ENCODE peak calls at places on chromosomes 6 and 20, in six cellular contexts. S is T-helper 17 cell; J is ELR; A is hepatocyte; B is T-helper 9 cell; D is activated CD4-positive, alpha-beta T cell treated with anti-CD3 and anti-CD28 coated beads, Interleukin-2, amount 50 U/mL, for 24 hours. K is an unnamed sample.

GRCh38 chr6:19454296-19454998 is 382.7 kb upstream of the ID4 start:
- DNase-seq in S (no peak), J (no peak), A (no peak), B (no peak), D (no peak), K (no peak)

GRCh38 chr20:34834459-34834893 is 9.0 kb upstream of the NCOA6 start:
- DNase-seq in S (no peak), J (peak), A (peak), B (no peak), D (no peak), K (no peak)

GRCh38 chr20:41183391-41183790 is 46.0 kb downstream of the PLCG1 start:
- DNase-seq in S (no peak), J (no peak), A (peak), B (no peak), D (no peak), K (peak)

GRCh38 chr6:156781882-156782631 is 4.9 kb downstream of the ARID1B start:
- DNase-seq in S (no peak), J (peak), A (no peak), B (no peak), D (no peak), K (no peak)

GRCh38 chr20:44457016-44457415 is 18.7 kb upstream of the TTPAL start:
- DNase-seq in S (no peak), J (no peak), A (peak), B (no peak), D (no peak), K (no peak)

GRCh38 chr6:73867411-73867810 is 171.4 kb downstream of the CD109 start:
- DNase-seq in S (no peak), J (no peak), A (no peak), B (no peak), D (no peak), K (no peak)

GRCh38 chr20:57727863-57728262 is 18.0 kb upstream of the PMEPA1 start:
- DNase-seq in S (no peak), J (no peak), A (no peak), B (no peak), D (no peak), K (no peak)

GRCh38 chr6:1949533-1949932 is 295.9 kb downstream of the GMDS start:
- DNase-seq in S (no peak), J (no peak), A (no peak), B (no peak), D (no peak), K (no peak)

GRCh38 chr20:43360016-43360415 is 97.7 kb upstream of the SRSF6 start:
- DNase-seq in S (no peak), J (no peak), A (no peak), B (no peak), D (no peak), K (no peak)

GRCh38 chr6:8499540-8499939 is 64.2 kb upstream of the SLC35B3 start:
- DNase-seq in S (no peak), J (peak), A (peak), B (no peak), D (no peak), K (no peak)

GRCh38 chr20:39631557-39631956 is 669.4 kb downstream of the DHX35 start:
- DNase-seq in S (no peak), J (no peak), A (no peak), B (no peak), D (no peak), K (no peak)

GRCh38 chr6:72937160-72937559 is 288.1 kb downstream of the KHDC1L start:
- DNase-seq in S (no peak), J (peak), A (no peak), B (no peak), D (no peak), K (no peak)

GRCh38 chr6:44057931-44058616 is 69.2 kb downstream of the MRPL14 start:
- DNase-seq in S (no peak), J (peak), A (no peak), B (no peak), D (no peak), K (no peak)

GRCh38 chr6:110852769-110853168 is 21.8 kb upstream of the AMD1 start:
- DNase-seq in S (no peak), J (no peak), A (no peak), B (no peak), D (no peak), K (no peak)

GRCh38 chr6:36598326-36598725 is 4.2 kb downstream of the SRSF3 start:
- DNase-seq in S (no peak), J (no peak), A (no peak), B (no peak), D (no peak), K (no peak)

GRCh38 chr20:32553618-32554017 is 31.5 kb downstream of the NOL4L start:
- DNase-seq in S (no peak), J (no peak), A (no peak), B (no peak), D (no peak), K (no peak)

GRCh38 chr6:139509167-139509566 is 134.7 kb upstream of the CITED2 start:
- DNase-seq in S (no peak), J (no peak), A (no peak), B (no peak), D (no peak), K (no peak)

GRCh38 chr20:58372836-58373235 is 16.2 kb upstream of the VAPB start:
- DNase-seq in S (no peak), J (no peak), A (peak), B (no peak), D (no peak), K (no peak)